ENCODE peak calls at places on chromosomes 16 and 17, in ten cellular contexts. One of them, this sample, is unnamed.

GRCh38 chr16:88686062-88686438 is 257 bp downstream of the SNAI3 start:
- DNase-seq in AG10803: no peak
- DNase-seq in Calu3: no peak
- DNase-seq in AG09309: no peak
- DNase-seq in tibial artery: no peak
- DNase-seq in fibroblast of villous mesenchyme: no peak
- DNase-seq in coronary artery: no peak
- DNase-seq in breast epithelium: no peak
- DNase-seq in OCI-LY7: no peak
- DNase-seq in foreskin keratinocyte: no peak
- DNase-seq in this sample: no peak

GRCh38 chr17:45184144-45184543 is 22.5 kb downstream of the HEXIM2 start:
- DNase-seq in AG10803: no peak
- DNase-seq in Calu3: no peak
- DNase-seq in AG09309: no peak
- DNase-seq in tibial artery: no peak
- DNase-seq in fibroblast of villous mesenchyme: no peak
- DNase-seq in coronary artery: no peak
- DNase-seq in breast epithelium: no peak
- DNase-seq in OCI-LY7: no peak
- DNase-seq in foreskin keratinocyte: peak
- DNase-seq in this sample: no peak

GRCh38 chr16:10594312-10594950 is 14.0 kb upstream of the EMP2 start:
- DNase-seq in AG10803: no peak
- DNase-seq in Calu3: peak
- DNase-seq in AG09309: no peak
- DNase-seq in tibial artery: no peak
- DNase-seq in fibroblast of villous mesenchyme: no peak
- DNase-seq in coronary artery: no peak
- DNase-seq in breast epithelium: peak
- DNase-seq in OCI-LY7: no peak
- DNase-seq in foreskin keratinocyte: peak
- DNase-seq in this sample: no peak

GRCh38 chr17:39867084-39867890 is 715 bp upstream of the ZPBP2 start:
- DNase-seq in AG10803: no peak
- DNase-seq in Calu3: peak
- DNase-seq in AG09309: no peak
- DNase-seq in tibial artery: no peak
- DNase-seq in fibroblast of villous mesenchyme: no peak
- DNase-seq in coronary artery: no peak
- DNase-seq in breast epithelium: no peak
- DNase-seq in OCI-LY7: no peak
- DNase-seq in foreskin keratinocyte: no peak
- DNase-seq in this sample: no peak

GRCh38 chr16:17105239-17105721 is 365.5 kb downstream of the XYLT1 start:
- DNase-seq in AG10803: peak
- DNase-seq in Calu3: no peak
- DNase-seq in AG09309: no peak
- DNase-seq in tibial artery: no peak
- DNase-seq in fibroblast of villous mesenchyme: no peak
- DNase-seq in coronary artery: no peak
- DNase-seq in breast epithelium: no peak
- DNase-seq in OCI-LY7: no peak
- DNase-seq in foreskin keratinocyte: no peak
- DNase-seq in this sample: no peak

GRCh38 chr17:44677136-44677535 is 12.4 kb downstream of the CCDC43 start:
- DNase-seq in AG10803: peak
- DNase-seq in Calu3: no peak
- DNase-seq in AG09309: peak
- DNase-seq in tibial artery: no peak
- DNase-seq in fibroblast of villous mesenchyme: peak
- DNase-seq in coronary artery: no peak
- DNase-seq in breast epithelium: no peak
- DNase-seq in OCI-LY7: no peak
- DNase-seq in foreskin keratinocyte: no peak
- DNase-seq in this sample: peak

GRCh38 chr17:37490638-37491614 is 1.2 kb downstream of the DUSP14 start:
- DNase-seq in AG10803: peak
- DNase-seq in Calu3: peak
- DNase-seq in AG09309: no peak
- DNase-seq in tibial artery: peak
- DNase-seq in fibroblast of villous mesenchyme: peak
- DNase-seq in coronary artery: peak
- DNase-seq in breast epithelium: no peak
- DNase-seq in OCI-LY7: peak
- DNase-seq in foreskin keratinocyte: peak
- DNase-seq in this sample: peak

GRCh38 chr17:73304971-73305786 is 6.6 kb downstream of the CDC42EP4 start:
- DNase-seq in AG10803: peak
- DNase-seq in Calu3: peak
- DNase-seq in AG09309: no peak
- DNase-seq in tibial artery: peak
- DNase-seq in fibroblast of villous mesenchyme: peak
- DNase-seq in coronary artery: peak
- DNase-seq in breast epithelium: no peak
- DNase-seq in OCI-LY7: no peak
- DNase-seq in foreskin keratinocyte: no peak
- DNase-seq in this sample: peak

GRCh38 chr17:61461586-61461966 is 9.4 kb downstream of the TBX4 start:
- DNase-seq in AG10803: no peak
- DNase-seq in Calu3: no peak
- DNase-seq in AG09309: no peak
- DNase-seq in tibial artery: no peak
- DNase-seq in fibroblast of villous mesenchyme: no peak
- DNase-seq in coronary artery: no peak
- DNase-seq in breast epithelium: no peak
- DNase-seq in OCI-LY7: no peak
- DNase-seq in foreskin keratinocyte: no peak
- DNase-seq in this sample: no peak

GRCh38 chr16:89123831-89124100 is 30.1 kb downstream of the ACSF3 start:
- DNase-seq in AG10803: no peak
- DNase-seq in Calu3: no peak
- DNase-seq in AG09309: no peak
- DNase-seq in tibial artery: no peak
- DNase-seq in fibroblast of villous mesenchyme: no peak
- DNase-seq in coronary artery: no peak
- DNase-seq in breast epithelium: no peak
- DNase-seq in OCI-LY7: no peak
- DNase-seq in foreskin keratinocyte: no peak
- DNase-seq in this sample: no peak

DNA sequence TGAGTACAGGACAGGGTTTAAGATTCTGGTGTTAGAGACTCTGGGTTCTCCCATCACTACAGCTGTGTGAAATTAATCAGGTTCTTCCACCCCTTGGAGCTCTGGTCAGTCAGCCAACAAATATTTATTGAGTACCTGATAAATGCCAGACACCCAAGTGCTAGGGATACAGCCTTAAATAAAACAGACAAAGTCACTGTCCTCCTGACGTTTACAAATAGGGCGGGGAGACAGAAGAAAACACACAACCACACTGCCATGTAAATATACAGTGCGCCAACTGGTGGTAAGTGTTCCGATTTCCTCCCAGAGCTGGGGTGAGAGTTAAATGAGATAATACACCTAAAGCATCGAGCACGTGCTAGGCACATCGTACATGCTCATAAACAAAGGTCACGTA is 121.0 kb downstream of the COPRS start:
- DNase-seq in AG10803: no peak
- DNase-seq in Calu3: no peak
- DNase-seq in AG09309: no peak
- DNase-seq in tibial artery: no peak
- DNase-seq in fibroblast of villous mesenchyme: peak
- DNase-seq in coronary artery: no peak
- DNase-seq in breast epithelium: no peak
- DNase-seq in OCI-LY7: no peak
- DNase-seq in foreskin keratinocyte: no peak
- DNase-seq in this sample: no peak
- TF ChIP-seq CTCF in AG10803: no peak
- TF ChIP-seq CTCF in Calu3: no peak
- TF ChIP-seq CTCF in AG09309: no peak
- TF ChIP-seq CTCF in tibial artery: no peak
- TF ChIP-seq CTCF in fibroblast of villous mesenchyme: peak
- TF ChIP-seq CTCF in coronary artery: no peak
- TF ChIP-seq CTCF in breast epithelium: no peak
- TF ChIP-seq CTCF in OCI-LY7: no peak
- TF ChIP-seq CTCF in foreskin keratinocyte: no peak
- TF ChIP-seq CTCF in this sample: no peak

GRCh38 chr17:14300628-14301278 is at the start of gene HS3ST3B1:
- DNase-seq in AG10803: peak
- DNase-seq in Calu3: peak
- DNase-seq in AG09309: peak
- DNase-seq in tibial artery: peak
- DNase-seq in fibroblast of villous mesenchyme: peak
- DNase-seq in coronary artery: peak
- DNase-seq in breast epithelium: peak
- DNase-seq in OCI-LY7: peak
- DNase-seq in foreskin keratinocyte: peak
- DNase-seq in this sample: peak
- TF ChIP-seq CTCF in AG10803: peak
- TF ChIP-seq CTCF in Calu3: no peak
- TF ChIP-seq CTCF in AG09309: peak
- TF ChIP-seq CTCF in tibial artery: no peak
- TF ChIP-seq CTCF in fibroblast of villous mesenchyme: no peak
- TF ChIP-seq CTCF in coronary artery: no peak
- TF ChIP-seq CTCF in breast epithelium: peak
- TF ChIP-seq CTCF in OCI-LY7: no peak
- TF ChIP-seq CTCF in foreskin keratinocyte: no peak
- TF ChIP-seq CTCF in this sample: no peak

GRCh38 chr17:50508573-50509460 is 578 bp downstream of the MYCBPAP start:
- DNase-seq in AG10803: no peak
- DNase-seq in Calu3: no peak
- DNase-seq in AG09309: no peak
- DNase-seq in tibial artery: no peak
- DNase-seq in fibroblast of villous mesenchyme: no peak
- DNase-seq in coronary artery: peak
- DNase-seq in breast epithelium: no peak
- DNase-seq in OCI-LY7: no peak
- DNase-seq in foreskin keratinocyte: no peak
- DNase-seq in this sample: no peak
- TF ChIP-seq CTCF in AG10803: no peak
- TF ChIP-seq CTCF in Calu3: peak
- TF ChIP-seq CTCF in AG09309: no peak
- TF ChIP-seq CTCF in tibial artery: no peak
- TF ChIP-seq CTCF in fibroblast of villous mesenchyme: no peak
- TF ChIP-seq CTCF in coronary artery: no peak
- TF ChIP-seq CTCF in breast epithelium: no peak
- TF ChIP-seq CTCF in OCI-LY7: peak
- TF ChIP-seq CTCF in foreskin keratinocyte: no peak
- TF ChIP-seq CTCF in this sample: no peak

GRCh38 chr17:63497708-63498483 is 21.0 kb downstream of the ACE start:
- DNase-seq in AG10803: no peak
- DNase-seq in Calu3: no peak
- DNase-seq in AG09309: no peak
- DNase-seq in tibial artery: no peak
- DNase-seq in fibroblast of villous mesenchyme: peak
- DNase-seq in coronary artery: no peak
- DNase-seq in breast epithelium: no peak
- DNase-seq in OCI-LY7: peak
- DNase-seq in foreskin keratinocyte: no peak
- DNase-seq in this sample: peak
- TF ChIP-seq CTCF in AG10803: peak
- TF ChIP-seq CTCF in Calu3: no peak
- TF ChIP-seq CTCF in AG09309: peak
- TF ChIP-seq CTCF in tibial artery: no peak
- TF ChIP-seq CTCF in fibroblast of villous mesenchyme: peak
- TF ChIP-seq CTCF in coronary artery: no peak
- TF ChIP-seq CTCF in breast epithelium: no peak
- TF ChIP-seq CTCF in OCI-LY7: peak
- TF ChIP-seq CTCF in foreskin keratinocyte: peak
- TF ChIP-seq CTCF in this sample: no peak

GRCh38 chr17:74739227-74739831 is 2.3 kb downstream of the RAB37 start:
- DNase-seq in AG10803: no peak
- DNase-seq in Calu3: no peak
- DNase-seq in AG09309: no peak
- DNase-seq in tibial artery: no peak
- DNase-seq in fibroblast of villous mesenchyme: no peak
- DNase-seq in coronary artery: no peak
- DNase-seq in breast epithelium: no peak
- DNase-seq in OCI-LY7: no peak
- DNase-seq in foreskin keratinocyte: no peak
- DNase-seq in this sample: no peak

GRCh38 chr17:74736423-74737298 is at the start of gene RAB37:
- DNase-seq in AG10803: no peak
- DNase-seq in Calu3: peak
- DNase-seq in AG09309: no peak
- DNase-seq in tibial artery: no peak
- DNase-seq in fibroblast of villous mesenchyme: no peak
- DNase-seq in coronary artery: peak
- DNase-seq in breast epithelium: no peak
- DNase-seq in OCI-LY7: peak
- DNase-seq in foreskin keratinocyte: no peak
- DNase-seq in this sample: peak

GRCh38 chr17:74738051-74738996 is 1.3 kb downstream of the RAB37 start:
- DNase-seq in AG10803: no peak
- DNase-seq in Calu3: no peak
- DNase-seq in AG09309: no peak
- DNase-seq in tibial artery: no peak
- DNase-seq in fibroblast of villous mesenchyme: no peak
- DNase-seq in coronary artery: no peak
- DNase-seq in breast epithelium: no peak
- DNase-seq in OCI-LY7: peak
- DNase-seq in foreskin keratinocyte: no peak
- DNase-seq in this sample: no peak

GRCh38 chr17:74734256-74734655 is 2.8 kb upstream of the RAB37 start:
- DNase-seq in AG10803: no peak
- DNase-seq in Calu3: no peak
- DNase-seq in AG09309: no peak
- DNase-seq in tibial artery: no peak
- DNase-seq in fibroblast of villous mesenchyme: no peak
- DNase-seq in coronary artery: no peak
- DNase-seq in breast epithelium: no peak
- DNase-seq in OCI-LY7: no peak
- DNase-seq in foreskin keratinocyte: no peak
- DNase-seq in this sample: no peak

GRCh38 chr17:74737299-74738050 is 419 bp downstream of the RAB37 start:
- DNase-seq in AG10803: no peak
- DNase-seq in Calu3: peak
- DNase-seq in AG09309: no peak
- DNase-seq in tibial artery: no peak
- DNase-seq in fibroblast of villous mesenchyme: no peak
- DNase-seq in coronary artery: no peak
- DNase-seq in breast epithelium: no peak
- DNase-seq in OCI-LY7: peak
- DNase-seq in foreskin keratinocyte: no peak
- DNase-seq in this sample: peak
- TF ChIP-seq CTCF in AG10803: peak
- TF ChIP-seq CTCF in Calu3: peak
- TF ChIP-seq CTCF in AG09309: peak
- TF ChIP-seq CTCF in tibial artery: no peak
- TF ChIP-seq CTCF in fibroblast of villous mesenchyme: peak
- TF ChIP-seq CTCF in coronary artery: no peak
- TF ChIP-seq CTCF in breast epithelium: no peak
- TF ChIP-seq CTCF in OCI-LY7: peak
- TF ChIP-seq CTCF in foreskin keratinocyte: peak
- TF ChIP-seq CTCF in this sample: peak